ENCODE peak calls at places on chromosomes 5 and 9, in nine cellular contexts. M is dermis microvascular lymphatic vessel endothelial cell; E is NCI-H1092; D is AG04450; R is C1 segment of cervical spinal cord; J is activated CD8-positive, alpha-beta memory T cell treated with anti-CD3 and anti-CD28 coated beads, Interleukin-2, amount 10 ng/mL, durations not matched to agents 7 days and 5 days; H is amygdala; B is substantia nigra; V is endothelial cell. Z is an unnamed sample.

GRCh38 chr5:178125253-178125916 is 5.4 kb upstream of the RMND5B start:
- DNase-seq in B (no peak), J (no peak), H (no peak), M (no peak), V (no peak), D (no peak), R (no peak), E (no peak), Z (no peak)

GRCh38 chr5:115389799-115390382 is 93.4 kb upstream of the CCDC112 start:
- DNase-seq in H (no peak), V (peak), J (no peak), R (no peak), E (no peak), B (no peak), D (no peak), M (no peak), Z (no peak)

GRCh38 chr9:124078641-124079040 is 67.1 kb downstream of the LHX2 start:
- DNase-seq in E (no peak), H (no peak), M (peak), D (no peak), V (no peak), J (no peak), B (no peak), R (no peak), Z (peak)

GRCh38 chr9:34025062-34025461 is 23.6 kb downstream of the UBAP2 start:
- DNase-seq in D (no peak), V (no peak), H (no peak), M (no peak), J (no peak), B (no peak), E (no peak), R (no peak), Z (no peak)

GRCh38 chr5:42767491-42768105 is 11.0 kb downstream of the CCDC152 start:
- DNase-seq in D (no peak), H (no peak), R (no peak), M (peak), V (no peak), E (no peak), J (no peak), B (no peak), Z (peak)

GRCh38 chr9:14029811-14030210 is 284.1 kb downstream of the NFIB start:
- DNase-seq in M (peak), D (no peak), R (no peak), J (no peak), V (no peak), H (no peak), E (no peak), B (no peak), Z (no peak)

GRCh38 chr9:130072515-130073235 is 19.0 kb downstream of the GPR107 start:
- DNase-seq in E (no peak), R (no peak), J (no peak), M (peak), D (no peak), B (no peak), V (no peak), H (no peak), Z (no peak)

GRCh38 chr9:93302586-93303257 is 118.8 kb downstream of the WNK2 start:
- DNase-seq in R (no peak), V (peak), B (no peak), H (no peak), J (peak), D (no peak), M (peak), E (peak), Z (peak)

GRCh38 chr9:137422668-137423000 is 328 bp downstream of the EXD3 start:
- DNase-seq in M (peak), D (no peak), V (peak), R (no peak), J (peak), B (no peak), E (no peak), H (no peak), Z (no peak)

GRCh38 chr5:42995152-42995751 is 44.9 kb downstream of the ANXA2R start:
- DNase-seq in H (no peak), B (no peak), E (no peak), R (no peak), D (no peak), J (no peak), M (peak), V (no peak), Z (no peak)

GRCh38 chr5:158175664-158176507 is 316.9 kb upstream of the CLINT1 start:
- DNase-seq in J (no peak), V (no peak), R (no peak), E (no peak), B (no peak), H (no peak), M (peak), D (no peak), Z (no peak)

GRCh38 chr5:50343715-50344114 is 97.4 kb downstream of the EMB start:
- DNase-seq in H (no peak), E (no peak), V (no peak), M (no peak), R (no peak), J (no peak), D (no peak), B (no peak), Z (no peak)

GRCh38 chr5:54257366-54258118 is 52.8 kb downstream of the ARL15 start:
- DNase-seq in E (no peak), H (no peak), B (no peak), V (no peak), D (no peak), M (no peak), J (no peak), R (no peak), Z (no peak)

GRCh38 chr5:126433708-126434107 is 10.5 kb downstream of the GRAMD2B start:
- DNase-seq in D (no peak), M (no peak), V (no peak), R (no peak), B (no peak), H (no peak), E (no peak), J (no peak), Z (no peak)